ENCODE peak calls at places on chromosome 6, in four cellular contexts. R is H1, B is H9, O is mesenchymal stem cell. Z is an unnamed sample.

GRCh38 chr6:157267109-157267611 is 56.2 kb downstream of the TMEM242 start:
- DNase-seq in O (no peak), B (peak; percentile 67), R (no peak), Z (no peak)

GRCh38 chr6:11855743-11856142 is 77.1 kb upstream of the ADTRP start:
- DNase-seq in O (no peak), B (no peak), R (no peak), Z (no peak)

GRCh38 chr6:45568626-45569025 is 190.9 kb upstream of the SUPT3H start:
- DNase-seq in R (no peak), B (no peak), O (no peak), Z (no peak)

GRCh38 chr6:56550307-56550706 is 92.4 kb downstream of the DST start:
- DNase-seq in B (no peak), O (no peak), R (no peak), Z (no peak)

GRCh38 chr6:52815167-52816092 is 11.8 kb upstream of the GSTA1 start:
- DNase-seq in B (peak; percentile 79), O (peak; percentile 72), R (peak; percentile 79), Z (peak; percentile 91)

GRCh38 chr6:127841811-127842210 is 59.0 kb downstream of the THEMIS start:
- DNase-seq in O (peak; percentile 6), R (no peak), B (no peak), Z (no peak)

GRCh38 chr6:120282005-120282404 is 932.4 kb upstream of the MAN1A1 start:
- DNase-seq in B (no peak), O (no peak), R (no peak), Z (no peak)

GRCh38 chr6:17349437-17349836 is 44.0 kb upstream of the CAP2 start:
- DNase-seq in B (no peak), O (peak; percentile 6), R (no peak), Z (no peak)

GRCh38 chr6:21396313-21396712 is 197.2 kb upstream of the SOX4 start:
- DNase-seq in R (no peak), B (no peak), O (peak; percentile 68), Z (peak; percentile 67)

GRCh38 chr6:149233056-149233715 is 84.3 kb upstream of the TAB2 start:
- DNase-seq in B (no peak), O (peak; percentile 95), R (no peak), Z (no peak)

GRCh38 chr6:43921039-43921438 is 151.0 kb downstream of the VEGFA start:
- DNase-seq in O (no peak), R (no peak), B (no peak), Z (no peak)
- H2AK5ac ChIP-seq in O (no peak overlapping the region), R (no peak overlapping the region), B (no peak overlapping the region), Z (no peak overlapping the region)

GRCh38 chr6:168073937-168074730 is 4.9 kb downstream of the FRMD1 start:
- DNase-seq in O (no peak), R (no peak), B (no peak), Z (no peak)
- H2BK12ac ChIP-seq in O (no peak overlapping the region), R (no peak overlapping the region), B (no peak overlapping the region), Z (no peak overlapping the region)

GRCh38 chr6:4853349-4853748 is 77.1 kb downstream of the CDYL start:
- DNase-seq in O (no peak), B (no peak), R (no peak), Z (no peak)

GRCh38 chr6:4849628-4850027 is 73.4 kb downstream of the CDYL start:
- DNase-seq in O (no peak), R (no peak), B (no peak), Z (no peak)

GRCh38 chr6:4849214-4849613 is 73.0 kb downstream of the CDYL start:
- DNase-seq in B (no peak), O (no peak), R (no peak), Z (no peak)

GRCh38 chr6:4852938-4853337 is 76.7 kb downstream of the CDYL start:
- DNase-seq in O (no peak), R (no peak), B (no peak), Z (peak; percentile 12)

DNA sequence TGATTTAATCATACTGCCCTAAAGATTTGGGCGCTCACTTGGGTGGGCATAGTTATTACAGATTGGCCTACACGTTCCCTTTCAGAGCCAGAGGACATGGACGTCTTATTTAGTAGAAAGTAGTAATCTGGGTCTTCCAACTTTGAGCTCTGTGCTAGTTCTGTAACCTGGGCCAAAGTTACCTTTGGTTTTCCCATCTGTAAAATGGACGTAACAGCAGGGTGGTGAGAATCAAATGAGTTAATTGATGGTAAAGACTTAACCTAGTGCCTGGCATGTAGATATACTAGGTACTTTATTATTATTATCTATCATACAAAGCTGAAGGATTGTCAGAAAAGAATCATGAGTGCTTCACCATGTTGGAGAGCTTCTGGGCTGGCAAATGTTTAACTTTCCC is 74.8 kb downstream of the CDYL start:
- DNase-seq in B (no peak), R (no peak), O (no peak), Z (no peak)
- H3K79me1 ChIP-seq in B (no peaks in the 10 kb centered on the region), R (peaks cover 25% of the 10 kb centered on the region), O (peaks cover 44% of the 10 kb centered on the region), Z (no peaks in the 10 kb centered on the region)

DNA sequence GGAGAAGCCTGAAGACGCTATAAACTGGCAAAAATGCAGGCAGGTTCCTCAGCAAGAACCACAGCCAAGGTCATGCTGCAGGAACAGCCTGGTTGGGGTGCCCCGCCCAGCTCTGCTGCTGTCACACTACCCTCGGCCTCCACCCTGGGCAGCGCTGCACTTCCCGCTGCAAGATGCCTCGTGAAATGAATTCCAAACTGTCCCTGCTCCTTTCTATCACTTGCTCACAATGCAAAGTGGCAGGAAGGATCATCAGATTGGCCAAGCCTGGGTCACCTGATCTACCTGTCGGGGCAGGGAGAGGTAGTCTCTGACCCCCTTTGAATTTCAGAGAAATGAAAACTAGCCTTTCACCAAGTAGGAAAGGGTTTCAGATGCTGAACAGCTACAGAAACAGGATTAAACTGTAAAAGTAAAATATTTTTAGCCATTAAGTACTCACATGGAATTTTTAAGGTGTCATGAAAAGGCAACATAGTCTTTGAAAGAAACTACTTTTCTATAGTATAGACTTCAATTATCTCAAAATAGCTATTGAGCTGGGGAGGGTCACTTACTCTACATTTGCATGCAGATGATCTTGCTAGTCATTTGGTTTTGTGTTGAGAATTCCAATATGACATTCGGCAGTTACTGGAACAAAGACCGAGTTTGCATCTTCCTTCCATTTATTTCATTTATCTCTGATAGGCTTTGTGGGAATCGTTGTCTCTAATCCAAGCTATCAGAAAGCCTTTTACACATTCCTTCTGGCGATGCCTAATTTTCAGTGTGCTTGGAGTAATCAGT is 236.5 kb upstream of the ASCC3 start:
- DNase-seq in R (peak; percentile 59), O (no peak), B (peak; percentile 79), Z (no peak)
- H2AK5ac ChIP-seq in R (no peak overlapping the region), O (no peak overlapping the region), B (no peak overlapping the region), Z (no peak overlapping the region)

DNA sequence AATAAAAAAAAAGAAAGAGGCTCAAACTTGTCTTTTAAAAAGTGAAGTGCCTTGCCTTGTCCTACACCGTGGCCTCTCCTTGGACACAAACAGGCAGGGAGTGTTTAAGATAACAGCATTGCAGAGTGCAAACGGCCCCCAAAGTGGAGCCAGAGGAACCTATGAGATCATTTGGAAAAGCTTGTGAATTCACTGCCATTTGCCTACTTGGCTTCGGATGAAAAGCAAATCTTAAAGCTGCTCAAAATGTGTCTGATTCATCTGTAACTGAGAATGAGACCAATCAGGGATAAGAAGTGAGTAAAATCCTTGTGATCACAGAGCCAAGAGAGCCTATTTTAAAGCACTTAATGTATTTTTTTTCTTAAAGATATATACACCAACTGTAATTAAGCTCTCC is 65.6 kb upstream of the BACH2 start:
- DNase-seq in R (no peak), O (no peak), B (no peak), Z (no peak)
- H2BK12ac ChIP-seq in R (no peak overlapping the region), O (no peak overlapping the region), B (no peak overlapping the region), Z (no peak overlapping the region)

GRCh38 chr6:154476494-154476893 is 34.0 kb downstream of the CNKSR3 start:
- DNase-seq in O (no peak), R (no peak), B (no peak), Z (no peak)
- H3K79me1 ChIP-seq in O (peaks cover 9% of the 10 kb centered on the region), R (peaks cover 2% of the 10 kb centered on the region), B (no peaks in the 10 kb centered on the region), Z (no peaks in the 10 kb centered on the region)